ENCODE peak calls at places on chromosomes 1 and 21, in five cellular contexts. One of them, this sample, is unnamed.

GRCh38 chr1:77281491-77282186 is at the start of gene AK5:
- DNase-seq in H1: peak
- DNase-seq in K562: no peak
- DNase-seq in GM12878: no peak
- DNase-seq in HepG2: no peak
- DNase-seq in this sample: no peak

GRCh38 chr1:109661391-109661790 is 5.5 kb downstream of the GSTM4 start:
- DNase-seq in H1: no peak
- DNase-seq in K562: no peak
- DNase-seq in GM12878: no peak
- DNase-seq in HepG2: no peak
- DNase-seq in this sample: no peak

GRCh38 chr1:201933840-201934430 is 12.4 kb downstream of the LMOD1 start:
- DNase-seq in H1: no peak
- DNase-seq in K562: no peak
- DNase-seq in GM12878: no peak
- DNase-seq in HepG2: peak
- DNase-seq in this sample: no peak

GRCh38 chr1:114712987-114713386 is 3.6 kb downstream of the NRAS start:
- DNase-seq in H1: no peak
- DNase-seq in K562: no peak
- DNase-seq in GM12878: no peak
- DNase-seq in HepG2: no peak
- DNase-seq in this sample: no peak

GRCh38 chr21:44324854-44325107 is 14.4 kb downstream of the CFAP410 start:
- DNase-seq in H1: no peak
- DNase-seq in K562: no peak
- DNase-seq in GM12878: no peak
- DNase-seq in HepG2: no peak
- DNase-seq in this sample: no peak

GRCh38 chr1:59552001-59552400 is 255.1 kb downstream of the FGGY start:
- DNase-seq in H1: no peak
- DNase-seq in K562: no peak
- DNase-seq in GM12878: no peak
- DNase-seq in HepG2: no peak
- DNase-seq in this sample: no peak

GRCh38 chr21:41678016-41678935 is 88.6 kb downstream of the RIPK4 start:
- DNase-seq in H1: no peak
- DNase-seq in K562: no peak
- DNase-seq in GM12878: no peak
- DNase-seq in HepG2: peak
- DNase-seq in this sample: peak

GRCh38 chr1:226635456-226635941 is 86.9 kb downstream of the STUM start:
- DNase-seq in H1: no peak
- DNase-seq in K562: no peak
- DNase-seq in GM12878: no peak
- DNase-seq in HepG2: no peak
- DNase-seq in this sample: no peak

GRCh38 chr1:32241011-32241763 is 5.8 kb upstream of the FAM167B start:
- DNase-seq in H1: peak
- DNase-seq in K562: peak
- DNase-seq in GM12878: no peak
- DNase-seq in HepG2: no peak
- DNase-seq in this sample: no peak
- TF ChIP-seq POLR2A in H1: no peak
- TF ChIP-seq POLR2A in K562: no peak
- TF ChIP-seq POLR2A in GM12878: peak
- TF ChIP-seq POLR2A in HepG2: peak
- TF ChIP-seq POLR2A in this sample: no peak

GRCh38 chr1:22694172-22694571 is 16.5 kb upstream of the EPHB2 start:
- DNase-seq in H1: no peak
- DNase-seq in K562: no peak
- DNase-seq in GM12878: no peak
- DNase-seq in HepG2: no peak
- DNase-seq in this sample: no peak
- TF ChIP-seq ZNF274 in H1: no peak
- TF ChIP-seq ZNF274 in K562: no peak
- TF ChIP-seq ZNF274 in GM12878: no peak
- TF ChIP-seq ZNF274 in HepG2: no peak
- TF ChIP-seq ZNF274 in this sample: no peak

GRCh38 chr1:39673215-39673614 is 1.3 kb upstream of the NT5C1A start:
- DNase-seq in H1: no peak
- DNase-seq in K562: no peak
- DNase-seq in GM12878: no peak
- DNase-seq in HepG2: no peak
- DNase-seq in this sample: no peak

GRCh38 chr1:39671433-39671792 is 494 bp downstream of the NT5C1A start:
- DNase-seq in H1: peak
- DNase-seq in K562: peak
- DNase-seq in GM12878: no peak
- DNase-seq in HepG2: no peak
- DNase-seq in this sample: no peak

GRCh38 chr1:39670689-39671088 is 1.2 kb downstream of the NT5C1A start:
- DNase-seq in H1: no peak
- DNase-seq in K562: no peak
- DNase-seq in GM12878: no peak
- DNase-seq in HepG2: no peak
- DNase-seq in this sample: no peak

GRCh38 chr1:39672551-39672947 is 642 bp upstream of the NT5C1A start:
- DNase-seq in H1: peak
- DNase-seq in K562: peak
- DNase-seq in GM12878: no peak
- DNase-seq in HepG2: no peak
- DNase-seq in this sample: no peak

DNA sequence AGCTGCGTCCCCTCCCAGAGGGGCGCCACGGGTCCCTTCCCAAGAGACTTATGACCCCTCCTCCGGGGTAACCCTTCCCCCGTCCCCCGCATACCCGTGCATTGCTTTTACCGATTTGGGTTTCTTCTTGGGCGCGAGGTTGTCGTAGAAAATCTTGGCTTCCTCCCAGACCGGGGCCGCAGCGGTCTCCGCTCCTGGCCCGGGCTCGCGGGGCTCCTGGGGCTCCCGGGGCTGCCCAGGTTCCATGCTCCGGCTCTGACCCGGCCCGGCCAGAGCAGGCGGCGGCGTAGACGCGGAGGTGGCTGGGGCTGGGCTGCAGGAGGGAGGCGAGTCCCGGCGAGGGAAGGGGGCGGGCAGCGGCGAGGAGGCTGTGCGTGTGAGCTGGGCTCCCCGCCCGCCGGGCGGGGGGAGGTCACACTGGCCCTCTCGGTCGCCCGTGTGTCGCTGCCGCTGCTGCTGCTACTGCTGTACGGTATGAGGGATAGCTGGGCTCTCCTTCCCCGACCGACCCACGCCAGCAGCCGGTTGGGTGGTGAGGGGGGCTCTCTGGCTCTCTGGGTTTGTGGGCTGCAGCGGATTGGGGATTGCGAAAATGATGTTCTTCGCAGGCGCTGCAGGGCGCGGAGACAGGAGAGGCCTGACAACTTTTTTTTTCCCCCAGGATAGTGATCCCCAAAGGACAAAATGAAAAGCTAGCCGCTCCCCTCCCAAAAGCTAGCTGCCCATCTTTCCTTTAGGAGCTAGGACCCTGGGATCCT is at the start of gene NT5C1A:
- DNase-seq in H1: peak
- DNase-seq in K562: peak
- DNase-seq in GM12878: no peak
- DNase-seq in HepG2: no peak
- DNase-seq in this sample: no peak
- TF ChIP-seq YY1 in H1: no peak
- TF ChIP-seq YY1 in K562: no peak
- TF ChIP-seq YY1 in GM12878: no peak
- TF ChIP-seq YY1 in HepG2: no peak
- TF ChIP-seq YY1 in this sample: no peak

GRCh38 chr1:11046625-11047365 is at the start of gene MASP2:
- DNase-seq in H1: no peak
- DNase-seq in K562: peak
- DNase-seq in GM12878: no peak
- DNase-seq in HepG2: peak
- DNase-seq in this sample: no peak
- TF ChIP-seq POLR2A in H1: no peak
- TF ChIP-seq POLR2A in K562: no peak
- TF ChIP-seq POLR2A in GM12878: no peak
- TF ChIP-seq POLR2A in HepG2: peak
- TF ChIP-seq POLR2A in this sample: no peak

GRCh38 chr1:204736861-204737260 is 51.3 kb upstream of the LRRN2 start:
- DNase-seq in H1: peak
- DNase-seq in K562: no peak
- DNase-seq in GM12878: no peak
- DNase-seq in HepG2: no peak
- DNase-seq in this sample: no peak
- TF ChIP-seq ZNF274 in H1: no peak
- TF ChIP-seq ZNF274 in K562: no peak
- TF ChIP-seq ZNF274 in GM12878: no peak
- TF ChIP-seq ZNF274 in HepG2: no peak
- TF ChIP-seq ZNF274 in this sample: no peak

GRCh38 chr1:235421751-235422150 is 54.5 kb downstream of the TBCE start:
- DNase-seq in H1: no peak
- DNase-seq in K562: no peak
- DNase-seq in GM12878: no peak
- DNase-seq in HepG2: no peak
- DNase-seq in this sample: no peak
- TF ChIP-seq YY1 in H1: no peak
- TF ChIP-seq YY1 in K562: no peak
- TF ChIP-seq YY1 in GM12878: no peak
- TF ChIP-seq YY1 in HepG2: no peak
- TF ChIP-seq YY1 in this sample: no peak